ENCODE peak calls at places on chromosomes 12 and 14, in six cellular contexts. O, V, Q, P, A and W are unnamed samples.

GRCh38 chr12:25769076-25769945 is 189.2 kb upstream of the RASSF8 start:
- DNase-seq in O (no peak), V (peak; percentile 54), A (no peak), P (peak; percentile 93), Q (peak; percentile 92), W (peak; percentile 84)

GRCh38 chr14:51219473-51220448 is 20.3 kb upstream of the TMX1 start:
- DNase-seq in V (no peak), O (no peak), P (peak; percentile 54), A (peak; percentile 46), Q (peak; percentile 75), W (peak; percentile 78)

GRCh38 chr12:120759591-120760348 is 34.1 kb downstream of the ACADS start:
- DNase-seq in P (no peak), A (no peak), Q (no peak), V (no peak), O (no peak), W (no peak)

GRCh38 chr14:24680516-24680915 is 46.5 kb upstream of the GZMB start:
- DNase-seq in A (no peak), P (no peak), Q (no peak), V (no peak), O (no peak), W (no peak)

GRCh38 chr12:6124411-6125151 is at the start of gene VWF:
- DNase-seq in P (no peak), O (no peak), V (no peak), Q (no peak), A (no peak), W (no peak)

GRCh38 chr12:44858456-44858855 is 17.7 kb downstream of the NELL2 start:
- DNase-seq in V (no peak), P (no peak), O (no peak), Q (no peak), A (no peak), W (no peak)

GRCh38 chr12:124225730-124226129 is 69.2 kb upstream of the RFLNA start:
- DNase-seq in O (no peak), A (no peak), V (no peak), Q (no peak), P (no peak), W (no peak)

GRCh38 chr14:50061664-50062437 is 54.5 kb downstream of the VCPKMT start:
- DNase-seq in V (peak; percentile 22), P (peak; percentile 56), Q (peak; percentile 16), O (peak; percentile 66), A (peak; percentile 88), W (peak; percentile 48)

GRCh38 chr12:101924647-101925046 is 47.3 kb downstream of the DRAM1 start:
- DNase-seq in A (no peak), V (peak; percentile 21), P (peak; percentile 46), Q (peak; percentile 29), O (no peak), W (peak; percentile 13)

GRCh38 chr14:93543766-93544165 is 113.0 kb downstream of the UNC79 start:
- DNase-seq in P (peak; percentile 33), V (peak; percentile 24), O (no peak), A (peak; percentile 41), Q (peak; percentile 51), W (peak; percentile 72)

GRCh38 chr14:68955164-68955921 is 23.8 kb downstream of the ACTN1 start:
- DNase-seq in V (no peak), O (no peak), P (peak; percentile 42), Q (no peak), A (no peak), W (peak; percentile 34)

GRCh38 chr14:79552778-79553177 is 658.5 kb downstream of the DIO2 start:
- DNase-seq in Q (no peak), O (no peak), A (no peak), P (no peak), V (no peak), W (no peak)

GRCh38 chr14:35046751-35047536 is 872 bp downstream of the FAM177A1 start:
- DNase-seq in P (peak; percentile 4), V (no peak), A (peak; percentile 38), Q (peak; percentile 15), O (no peak), W (no peak)